ENCODE peak calls at places on chromosome 10, in five cellular contexts. I is heart left ventricle, G is epithelial cell of esophagus, K is fibroblast of lung, P is body of pancreas. Q is an unnamed sample.

GRCh38 chr10:2772791-2773644 is 294.3 kb upstream of the PFKP start:
- DNase-seq in I (no peak), G (no peak), K (no peak), P (no peak), Q (no peak)

GRCh38 chr10:114437456-114438292 is 33.4 kb upstream of the AFAP1L2 start:
- DNase-seq in I (no peak), G (peak; percentile 43), K (no peak), P (peak; percentile 24), Q (no peak)

GRCh38 chr10:110501142-110501937 is 3.6 kb downstream of the DUSP5 start:
- DNase-seq in I (peak; percentile 93), G (peak; percentile 93), K (peak; percentile 94), P (peak; percentile 79), Q (peak; percentile 58)

GRCh38 chr10:100346351-100346764 is 675 bp upstream of the SCD start:
- DNase-seq in I (peak; percentile 48), G (peak; percentile 69), K (peak; percentile 85), P (peak; percentile 57), Q (peak; percentile 85)

GRCh38 chr10:13528138-13528874 is 508 bp downstream of the BEND7 start:
- DNase-seq in I (peak; percentile 18), G (peak; percentile 18), K (no peak), P (peak; percentile 60), Q (peak; percentile 53)

GRCh38 chr10:131946321-131946751 is 35.4 kb downstream of the BNIP3 start:
- DNase-seq in I (no peak), G (peak; percentile 73), K (peak; percentile 95), P (peak; percentile 80), Q (no peak)

GRCh38 chr10:110817614-110818013 is 54.1 kb upstream of the PDCD4 start:
- DNase-seq in I (no peak), G (no peak), K (no peak), P (no peak), Q (no peak)

GRCh38 chr10:112213836-112214235 is 30.3 kb upstream of the GPAM start:
- DNase-seq in I (no peak), G (no peak), K (no peak), P (no peak), Q (no peak)

GRCh38 chr10:33521062-33521461 is 186.6 kb upstream of the NRP1 start:
- DNase-seq in I (no peak), G (no peak), K (peak; percentile 49), P (no peak), Q (no peak)

GRCh38 chr10:23172846-23173548 is 19.1 kb upstream of the PTF1A start:
- DNase-seq in I (no peak), G (no peak), K (no peak), P (peak; percentile 82), Q (peak; percentile 32)

GRCh38 chr10:11875499-11876281 is 52.5 kb downstream of the PROSER2 start:
- DNase-seq in I (peak; percentile 70), G (peak; percentile 96), K (peak; percentile 90), P (peak; percentile 87), Q (no peak)

GRCh38 chr10:127678091-127678490 is 58.9 kb upstream of the FOXI2 start:
- DNase-seq in I (no peak), G (no peak), K (no peak), P (no peak), Q (no peak)

GRCh38 chr10:71974489-71975011 is 10.4 kb downstream of the CHST3 start:
- DNase-seq in I (no peak), G (peak; percentile 86), K (peak; percentile 82), P (no peak), Q (no peak)

GRCh38 chr10:50575477-50576244 is 48.1 kb downstream of the SGMS1 start:
- DNase-seq in I (no peak), G (no peak), K (no peak), P (no peak), Q (no peak)

GRCh38 chr10:71981024-71981867 is 17.1 kb downstream of the CHST3 start:
- DNase-seq in I (no peak), G (no peak), K (peak; percentile 82), P (peak; percentile 33), Q (no peak)

GRCh38 chr10:131575877-131576276 is 264.4 kb upstream of the TCERG1L start:
- DNase-seq in I (no peak), G (no peak), K (no peak), P (no peak), Q (no peak)

GRCh38 chr10:74145133-74145532 is 5.5 kb downstream of the AP3M1 start:
- DNase-seq in I (no peak), G (no peak), K (peak; percentile 83), P (no peak), Q (no peak)

GRCh38 chr10:110646417-110647135 is 2.4 kb downstream of the RBM20 start:
- DNase-seq in I (no peak), G (no peak), K (no peak), P (no peak), Q (no peak)

GRCh38 chr10:48456361-48456804 is 148.5 kb downstream of the ARHGAP22 start:
- DNase-seq in I (peak; percentile 60), G (no peak), K (no peak), P (peak; percentile 31), Q (no peak)

GRCh38 chr10:122204691-122205489 is 66.2 kb upstream of the BTBD16 start:
- DNase-seq in I (no peak), G (no peak), K (no peak), P (no peak), Q (no peak)

GRCh38 chr10:94172332-94172731 is 178.6 kb downstream of the PLCE1 start:
- DNase-seq in I (no peak), G (peak; percentile 86), K (peak; percentile 33), P (no peak), Q (no peak)

GRCh38 chr10:101176577-101176976 is 45.5 kb downstream of the TLX1 start:
- DNase-seq in I (no peak), G (no peak), K (no peak), P (no peak), Q (no peak)

GRCh38 chr10:83983578-83984255 is 155.6 kb upstream of the GHITM start:
- DNase-seq in I (no peak), G (peak; percentile 91), K (peak; percentile 30), P (no peak), Q (no peak)

GRCh38 chr10:132152896-132153580 is 33.7 kb upstream of the DPYSL4 start:
- DNase-seq in I (no peak), G (no peak), K (no peak), P (no peak), Q (no peak)

GRCh38 chr10:108836362-108836761 is 1086.9 kb downstream of the XPNPEP1 start:
- DNase-seq in I (no peak), G (no peak), K (no peak), P (no peak), Q (no peak)

GRCh38 chr10:86646933-86647332 is 7.4 kb upstream of the OPN4 start:
- DNase-seq in I (no peak), G (no peak), K (no peak), P (no peak), Q (no peak)

GRCh38 chr10:34797155-34797554 is 17.9 kb downstream of the PARD3 start:
- DNase-seq in I (no peak), G (no peak), K (no peak), P (no peak), Q (no peak)

GRCh38 chr10:35821339-35821911 is 179.3 kb upstream of the FZD8 start:
- DNase-seq in I (no peak), G (peak; percentile 63), K (peak; percentile 51), P (no peak), Q (no peak)

GRCh38 chr10:6348091-6348862 is 145.5 kb downstream of the PFKFB3 start:
- DNase-seq in I (peak; percentile 29), G (no peak), K (peak; percentile 70), P (peak; percentile 21), Q (no peak)

GRCh38 chr10:22338260-22338894 is 6.9 kb upstream of the SPAG6 start:
- DNase-seq in I (no peak), G (no peak), K (no peak), P (no peak), Q (no peak)

GRCh38 chr10:124252097-124252715 is 158.8 kb upstream of the CHST15 start:
- DNase-seq in I (no peak), G (no peak), K (no peak), P (no peak), Q (no peak)
- TF ChIP-seq CTCF in I (no peak), G (no peak), K (no peak), P (no peak), Q (no peak)

DNA sequence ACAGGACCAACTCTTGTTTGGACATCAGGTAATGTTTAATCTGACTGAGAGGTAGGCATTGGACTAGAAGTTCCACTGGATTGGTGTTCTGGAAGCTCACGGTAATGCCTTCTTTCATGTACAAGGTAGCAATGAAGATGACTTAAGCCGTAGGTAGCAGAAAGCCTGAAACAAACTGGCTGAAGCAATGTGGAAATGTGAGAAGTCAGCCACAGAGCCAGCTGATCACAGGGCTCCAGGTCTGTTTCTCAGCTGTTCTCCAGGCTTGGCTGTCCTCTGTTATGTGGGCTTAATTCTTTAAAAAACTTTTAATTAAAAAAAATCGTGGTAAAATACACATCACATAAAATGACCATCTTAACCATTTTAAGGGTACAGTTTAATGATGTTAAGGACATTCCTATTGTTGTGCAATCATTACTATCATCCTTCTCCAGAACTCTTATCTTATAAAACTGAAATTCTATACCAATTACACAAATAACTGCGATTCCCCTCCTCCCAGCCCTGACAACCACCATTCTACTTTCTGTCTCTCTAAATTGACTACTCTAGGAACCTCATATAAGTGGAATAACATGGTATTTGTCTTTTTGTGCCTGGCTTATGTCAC is 101.4 kb upstream of the ZNF32 start:
- DNase-seq in I (no peak), G (no peak), K (no peak), P (peak; percentile 24), Q (no peak)
- TF ChIP-seq CTCF in I (no peak), G (no peak), K (no peak), P (no peak), Q (no peak)

DNA sequence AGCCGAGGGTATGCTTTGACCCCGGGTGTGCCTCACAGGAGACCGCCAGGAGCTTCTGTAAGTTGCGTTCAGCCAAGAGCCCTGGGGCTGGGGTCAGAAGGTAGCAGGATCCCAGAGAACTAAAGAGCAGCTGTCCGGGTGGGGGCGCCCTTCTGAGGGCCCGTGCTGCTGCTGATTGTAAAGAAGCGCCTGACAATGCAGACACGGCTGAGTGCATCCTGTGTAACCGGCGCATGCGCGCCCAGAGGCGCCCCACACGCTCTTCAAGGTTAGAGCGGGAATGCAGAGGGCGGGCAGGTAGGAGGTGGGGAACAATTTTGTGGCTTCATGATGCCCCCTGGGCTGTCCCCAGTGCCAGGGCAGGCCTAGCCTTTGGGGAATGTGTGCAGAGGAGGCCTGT is 210.2 kb upstream of the CTBP2 start:
- DNase-seq in I (no peak), G (peak; percentile 14), K (no peak), P (no peak), Q (peak; percentile 68)
- TF ChIP-seq CTCF in I (no peak), G (no peak), K (no peak), P (no peak), Q (no peak)

DNA sequence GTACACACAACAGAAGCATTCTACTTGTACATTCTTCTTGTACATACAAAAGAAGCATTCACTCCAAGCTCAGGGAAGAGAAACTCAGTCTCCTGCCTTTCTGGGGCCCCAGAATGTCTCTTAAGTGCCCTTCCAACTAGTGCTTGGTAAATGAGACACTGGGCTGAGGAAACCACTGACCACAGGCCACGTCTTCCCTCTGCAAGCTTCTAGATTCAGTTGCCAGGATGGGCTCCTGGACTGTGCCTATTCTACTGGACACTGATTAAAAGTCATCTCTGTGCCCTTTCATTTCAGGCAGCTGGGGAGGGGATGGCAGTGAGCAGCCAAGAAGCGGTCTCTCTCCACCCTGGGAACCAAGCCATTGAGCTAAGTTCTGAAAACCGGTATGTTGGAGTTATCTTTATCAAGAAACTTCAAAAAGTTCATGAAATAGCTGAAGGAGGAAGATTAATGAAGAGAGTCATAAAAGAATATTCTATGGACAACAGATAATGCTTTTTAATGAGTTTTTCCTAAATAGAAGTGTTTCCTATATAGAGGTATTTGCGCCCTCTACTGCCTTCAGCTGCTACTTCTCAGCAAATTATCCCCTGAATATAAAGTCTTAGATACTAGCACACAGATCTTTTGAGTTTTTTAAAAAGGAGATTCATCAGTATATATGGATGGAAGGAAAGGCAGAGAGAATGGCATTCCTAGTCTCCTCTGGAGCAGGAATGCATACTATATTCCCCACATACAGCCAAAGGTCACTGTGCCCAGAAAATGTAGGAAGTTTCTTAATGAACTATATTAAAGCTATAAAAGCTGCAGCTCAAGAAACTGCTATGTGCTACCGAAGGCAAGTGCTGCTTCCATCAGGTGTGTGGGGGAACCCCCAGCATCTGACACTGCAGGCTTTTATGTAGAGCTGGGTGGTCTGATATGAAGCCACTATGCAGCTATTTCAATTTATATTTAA is 8.4 kb upstream of the IFIT1B start:
- DNase-seq in I (no peak), G (peak; percentile 41), K (peak; percentile 80), P (peak; percentile 18), Q (no peak)
- TF ChIP-seq CTCF in I (peak; percentile 41), G (peak; percentile 61), K (peak; percentile 58), P (no peak), Q (no peak)